ENCODE peak calls at places on chromosomes 2 and 18, in ten cellular contexts. One of them, this sample, is unnamed.

GRCh38 chr2:127064642-127065250 is 42.2 kb downstream of the BIN1 start:
- DNase-seq in GM10248: peak
- DNase-seq in GM23248: peak
- DNase-seq in testis: peak
- DNase-seq in NCI-H187 treated with DMSO at 0.1 percent for 48 hours: no peak
- DNase-seq in AG08396: peak
- DNase-seq in CD8-positive, alpha-beta T cell: peak
- DNase-seq in non-pigmented ciliary epithelial cell: peak
- DNase-seq in colonic mucosa: peak
- DNase-seq in activated CD4-positive, alpha-beta T cell treated with anti-CD3 and anti-CD28 coated beads, Interleukin-2, amount 50 U/mL, for 1 hour: peak
- DNase-seq in this sample: peak

GRCh38 chr2:169664600-169664977 is 29.6 kb downstream of the CFAP210 start:
- DNase-seq in testis: no peak
- DNase-seq in activated CD4-positive, alpha-beta T cell treated with anti-CD3 and anti-CD28 coated beads, Interleukin-2, amount 50 U/mL, for 1 hour: no peak
- DNase-seq in GM23248: peak
- DNase-seq in AG08396: no peak
- DNase-seq in GM10248: no peak
- DNase-seq in CD8-positive, alpha-beta T cell: no peak
- DNase-seq in non-pigmented ciliary epithelial cell: no peak
- DNase-seq in colonic mucosa: no peak
- DNase-seq in NCI-H187 treated with DMSO at 0.1 percent for 48 hours: no peak
- DNase-seq in this sample: no peak

GRCh38 chr18:33716061-33716683 is 138.2 kb downstream of the ASXL3 start:
- DNase-seq in colonic mucosa: no peak
- DNase-seq in CD8-positive, alpha-beta T cell: no peak
- DNase-seq in testis: no peak
- DNase-seq in GM10248: no peak
- DNase-seq in activated CD4-positive, alpha-beta T cell treated with anti-CD3 and anti-CD28 coated beads, Interleukin-2, amount 50 U/mL, for 1 hour: no peak
- DNase-seq in NCI-H187 treated with DMSO at 0.1 percent for 48 hours: no peak
- DNase-seq in GM23248: no peak
- DNase-seq in non-pigmented ciliary epithelial cell: no peak
- DNase-seq in AG08396: no peak
- DNase-seq in this sample: no peak

GRCh38 chr2:111659361-111660281 is 224.4 kb downstream of the ANAPC1 start:
- DNase-seq in non-pigmented ciliary epithelial cell: peak
- DNase-seq in colonic mucosa: peak
- DNase-seq in GM23248: peak
- DNase-seq in GM10248: no peak
- DNase-seq in AG08396: peak
- DNase-seq in activated CD4-positive, alpha-beta T cell treated with anti-CD3 and anti-CD28 coated beads, Interleukin-2, amount 50 U/mL, for 1 hour: no peak
- DNase-seq in NCI-H187 treated with DMSO at 0.1 percent for 48 hours: no peak
- DNase-seq in CD8-positive, alpha-beta T cell: no peak
- DNase-seq in testis: no peak
- DNase-seq in this sample: no peak

GRCh38 chr2:205198130-205198505 is 484.2 kb upstream of the NRP2 start:
- DNase-seq in GM23248: peak
- DNase-seq in NCI-H187 treated with DMSO at 0.1 percent for 48 hours: no peak
- DNase-seq in activated CD4-positive, alpha-beta T cell treated with anti-CD3 and anti-CD28 coated beads, Interleukin-2, amount 50 U/mL, for 1 hour: no peak
- DNase-seq in CD8-positive, alpha-beta T cell: no peak
- DNase-seq in testis: no peak
- DNase-seq in non-pigmented ciliary epithelial cell: peak
- DNase-seq in colonic mucosa: no peak
- DNase-seq in GM10248: no peak
- DNase-seq in AG08396: peak
- DNase-seq in this sample: no peak

GRCh38 chr2:171522804-171523338 is 597 bp downstream of the CYBRD1 start:
- DNase-seq in AG08396: peak
- DNase-seq in GM10248: peak
- DNase-seq in GM23248: peak
- DNase-seq in CD8-positive, alpha-beta T cell: no peak
- DNase-seq in activated CD4-positive, alpha-beta T cell treated with anti-CD3 and anti-CD28 coated beads, Interleukin-2, amount 50 U/mL, for 1 hour: no peak
- DNase-seq in colonic mucosa: peak
- DNase-seq in NCI-H187 treated with DMSO at 0.1 percent for 48 hours: no peak
- DNase-seq in non-pigmented ciliary epithelial cell: no peak
- DNase-seq in testis: peak
- DNase-seq in this sample: no peak

GRCh38 chr2:73259276-73259675 is 25.0 kb downstream of the FBXO41 start:
- DNase-seq in colonic mucosa: no peak
- DNase-seq in NCI-H187 treated with DMSO at 0.1 percent for 48 hours: no peak
- DNase-seq in non-pigmented ciliary epithelial cell: no peak
- DNase-seq in GM23248: no peak
- DNase-seq in GM10248: no peak
- DNase-seq in testis: no peak
- DNase-seq in activated CD4-positive, alpha-beta T cell treated with anti-CD3 and anti-CD28 coated beads, Interleukin-2, amount 50 U/mL, for 1 hour: no peak
- DNase-seq in AG08396: no peak
- DNase-seq in CD8-positive, alpha-beta T cell: no peak
- DNase-seq in this sample: no peak

GRCh38 chr2:2832657-2833056 is 501.6 kb upstream of the MYT1L start:
- DNase-seq in GM23248: no peak
- DNase-seq in testis: no peak
- DNase-seq in non-pigmented ciliary epithelial cell: no peak
- DNase-seq in activated CD4-positive, alpha-beta T cell treated with anti-CD3 and anti-CD28 coated beads, Interleukin-2, amount 50 U/mL, for 1 hour: no peak
- DNase-seq in AG08396: no peak
- DNase-seq in NCI-H187 treated with DMSO at 0.1 percent for 48 hours: no peak
- DNase-seq in GM10248: no peak
- DNase-seq in CD8-positive, alpha-beta T cell: no peak
- DNase-seq in colonic mucosa: peak
- DNase-seq in this sample: no peak

GRCh38 chr18:3455938-3456685 is 6.1 kb downstream of the TGIF1 start:
- DNase-seq in activated CD4-positive, alpha-beta T cell treated with anti-CD3 and anti-CD28 coated beads, Interleukin-2, amount 50 U/mL, for 1 hour: no peak
- DNase-seq in GM23248: peak
- DNase-seq in non-pigmented ciliary epithelial cell: no peak
- DNase-seq in testis: no peak
- DNase-seq in AG08396: no peak
- DNase-seq in NCI-H187 treated with DMSO at 0.1 percent for 48 hours: no peak
- DNase-seq in GM10248: no peak
- DNase-seq in CD8-positive, alpha-beta T cell: no peak
- DNase-seq in colonic mucosa: peak
- DNase-seq in this sample: no peak

GRCh38 chr2:60661073-60661738 is 94.9 kb upstream of the PAPOLG start:
- DNase-seq in GM10248: no peak
- DNase-seq in NCI-H187 treated with DMSO at 0.1 percent for 48 hours: no peak
- DNase-seq in CD8-positive, alpha-beta T cell: no peak
- DNase-seq in testis: no peak
- DNase-seq in colonic mucosa: no peak
- DNase-seq in AG08396: no peak
- DNase-seq in non-pigmented ciliary epithelial cell: no peak
- DNase-seq in activated CD4-positive, alpha-beta T cell treated with anti-CD3 and anti-CD28 coated beads, Interleukin-2, amount 50 U/mL, for 1 hour: no peak
- DNase-seq in GM23248: no peak
- DNase-seq in this sample: no peak

GRCh38 chr2:179340678-179341077 is 76.0 kb upstream of the SESTD1 start:
- DNase-seq in colonic mucosa: no peak
- DNase-seq in NCI-H187 treated with DMSO at 0.1 percent for 48 hours: no peak
- DNase-seq in CD8-positive, alpha-beta T cell: no peak
- DNase-seq in testis: peak
- DNase-seq in AG08396: no peak
- DNase-seq in activated CD4-positive, alpha-beta T cell treated with anti-CD3 and anti-CD28 coated beads, Interleukin-2, amount 50 U/mL, for 1 hour: no peak
- DNase-seq in non-pigmented ciliary epithelial cell: no peak
- DNase-seq in GM10248: no peak
- DNase-seq in GM23248: peak
- DNase-seq in this sample: no peak

GRCh38 chr2:134623046-134623445 is 95.8 kb downstream of the TMEM163 start:
- DNase-seq in CD8-positive, alpha-beta T cell: no peak
- DNase-seq in AG08396: no peak
- DNase-seq in NCI-H187 treated with DMSO at 0.1 percent for 48 hours: no peak
- DNase-seq in non-pigmented ciliary epithelial cell: no peak
- DNase-seq in activated CD4-positive, alpha-beta T cell treated with anti-CD3 and anti-CD28 coated beads, Interleukin-2, amount 50 U/mL, for 1 hour: no peak
- DNase-seq in colonic mucosa: no peak
- DNase-seq in GM10248: peak
- DNase-seq in testis: no peak
- DNase-seq in GM23248: no peak
- DNase-seq in this sample: no peak

GRCh38 chr2:220396287-220396686 is 768.9 kb downstream of the SLC4A3 start:
- DNase-seq in colonic mucosa: no peak
- DNase-seq in NCI-H187 treated with DMSO at 0.1 percent for 48 hours: no peak
- DNase-seq in testis: no peak
- DNase-seq in GM10248: no peak
- DNase-seq in GM23248: peak
- DNase-seq in activated CD4-positive, alpha-beta T cell treated with anti-CD3 and anti-CD28 coated beads, Interleukin-2, amount 50 U/mL, for 1 hour: no peak
- DNase-seq in non-pigmented ciliary epithelial cell: peak
- DNase-seq in AG08396: no peak
- DNase-seq in CD8-positive, alpha-beta T cell: no peak
- DNase-seq in this sample: no peak

GRCh38 chr2:235263205-235264120 is 230.4 kb upstream of the AGAP1 start:
- DNase-seq in AG08396: peak
- DNase-seq in NCI-H187 treated with DMSO at 0.1 percent for 48 hours: no peak
- DNase-seq in GM23248: peak
- DNase-seq in CD8-positive, alpha-beta T cell: no peak
- DNase-seq in GM10248: no peak
- DNase-seq in non-pigmented ciliary epithelial cell: peak
- DNase-seq in testis: peak
- DNase-seq in colonic mucosa: peak
- DNase-seq in activated CD4-positive, alpha-beta T cell treated with anti-CD3 and anti-CD28 coated beads, Interleukin-2, amount 50 U/mL, for 1 hour: no peak
- DNase-seq in this sample: no peak

GRCh38 chr2:185921048-185921756 is 182.6 kb downstream of the FSIP2 start:
- DNase-seq in GM10248: no peak
- DNase-seq in NCI-H187 treated with DMSO at 0.1 percent for 48 hours: no peak
- DNase-seq in activated CD4-positive, alpha-beta T cell treated with anti-CD3 and anti-CD28 coated beads, Interleukin-2, amount 50 U/mL, for 1 hour: no peak
- DNase-seq in AG08396: no peak
- DNase-seq in testis: no peak
- DNase-seq in CD8-positive, alpha-beta T cell: no peak
- DNase-seq in non-pigmented ciliary epithelial cell: no peak
- DNase-seq in colonic mucosa: no peak
- DNase-seq in GM23248: no peak
- DNase-seq in this sample: no peak

GRCh38 chr2:43218550-43219382 is 7.6 kb downstream of the ZFP36L2 start:
- DNase-seq in activated CD4-positive, alpha-beta T cell treated with anti-CD3 and anti-CD28 coated beads, Interleukin-2, amount 50 U/mL, for 1 hour: peak
- DNase-seq in CD8-positive, alpha-beta T cell: peak
- DNase-seq in GM23248: peak
- DNase-seq in NCI-H187 treated with DMSO at 0.1 percent for 48 hours: no peak
- DNase-seq in GM10248: no peak
- DNase-seq in AG08396: no peak
- DNase-seq in colonic mucosa: peak
- DNase-seq in non-pigmented ciliary epithelial cell: no peak
- DNase-seq in testis: peak
- DNase-seq in this sample: peak

GRCh38 chr2:216017365-216017764 is 4.0 kb upstream of the MREG start:
- DNase-seq in testis: no peak
- DNase-seq in activated CD4-positive, alpha-beta T cell treated with anti-CD3 and anti-CD28 coated beads, Interleukin-2, amount 50 U/mL, for 1 hour: no peak
- DNase-seq in non-pigmented ciliary epithelial cell: no peak
- DNase-seq in GM23248: peak
- DNase-seq in colonic mucosa: no peak
- DNase-seq in NCI-H187 treated with DMSO at 0.1 percent for 48 hours: no peak
- DNase-seq in GM10248: peak
- DNase-seq in AG08396: peak
- DNase-seq in CD8-positive, alpha-beta T cell: peak
- DNase-seq in this sample: peak

GRCh38 chr2:12169060-12169406 is 422.6 kb downstream of the LPIN1 start:
- DNase-seq in CD8-positive, alpha-beta T cell: no peak
- DNase-seq in activated CD4-positive, alpha-beta T cell treated with anti-CD3 and anti-CD28 coated beads, Interleukin-2, amount 50 U/mL, for 1 hour: no peak
- DNase-seq in colonic mucosa: no peak
- DNase-seq in testis: peak
- DNase-seq in AG08396: peak
- DNase-seq in non-pigmented ciliary epithelial cell: peak
- DNase-seq in NCI-H187 treated with DMSO at 0.1 percent for 48 hours: no peak
- DNase-seq in GM23248: peak
- DNase-seq in GM10248: no peak
- DNase-seq in this sample: no peak

GRCh38 chr2:112314856-112315255 is 39.5 kb downstream of the ZC3H6 start:
- DNase-seq in CD8-positive, alpha-beta T cell: no peak
- DNase-seq in activated CD4-positive, alpha-beta T cell treated with anti-CD3 and anti-CD28 coated beads, Interleukin-2, amount 50 U/mL, for 1 hour: no peak
- DNase-seq in testis: no peak
- DNase-seq in NCI-H187 treated with DMSO at 0.1 percent for 48 hours: no peak
- DNase-seq in non-pigmented ciliary epithelial cell: no peak
- DNase-seq in AG08396: no peak
- DNase-seq in GM10248: no peak
- DNase-seq in colonic mucosa: no peak
- DNase-seq in GM23248: no peak
- DNase-seq in this sample: no peak

GRCh38 chr18:28792404-28793103 is 615.6 kb upstream of the CDH2 start:
- DNase-seq in colonic mucosa: no peak
- DNase-seq in NCI-H187 treated with DMSO at 0.1 percent for 48 hours: no peak
- DNase-seq in testis: no peak
- DNase-seq in CD8-positive, alpha-beta T cell: no peak
- DNase-seq in activated CD4-positive, alpha-beta T cell treated with anti-CD3 and anti-CD28 coated beads, Interleukin-2, amount 50 U/mL, for 1 hour: no peak
- DNase-seq in GM23248: no peak
- DNase-seq in GM10248: no peak
- DNase-seq in non-pigmented ciliary epithelial cell: no peak
- DNase-seq in AG08396: no peak
- DNase-seq in this sample: no peak

GRCh38 chr2:211822686-211823335 is 715.8 kb downstream of the ERBB4 start:
- DNase-seq in colonic mucosa: no peak
- DNase-seq in activated CD4-positive, alpha-beta T cell treated with anti-CD3 and anti-CD28 coated beads, Interleukin-2, amount 50 U/mL, for 1 hour: no peak
- DNase-seq in testis: no peak
- DNase-seq in GM23248: no peak
- DNase-seq in AG08396: no peak
- DNase-seq in NCI-H187 treated with DMSO at 0.1 percent for 48 hours: no peak
- DNase-seq in non-pigmented ciliary epithelial cell: no peak
- DNase-seq in GM10248: no peak
- DNase-seq in CD8-positive, alpha-beta T cell: no peak
- DNase-seq in this sample: no peak

GRCh38 chr18:47420130-47420529 is 168.7 kb upstream of the SKOR2 start:
- DNase-seq in colonic mucosa: no peak
- DNase-seq in GM10248: peak
- DNase-seq in GM23248: no peak
- DNase-seq in testis: no peak
- DNase-seq in AG08396: no peak
- DNase-seq in non-pigmented ciliary epithelial cell: no peak
- DNase-seq in CD8-positive, alpha-beta T cell: no peak
- DNase-seq in NCI-H187 treated with DMSO at 0.1 percent for 48 hours: no peak
- DNase-seq in activated CD4-positive, alpha-beta T cell treated with anti-CD3 and anti-CD28 coated beads, Interleukin-2, amount 50 U/mL, for 1 hour: no peak
- DNase-seq in this sample: no peak

GRCh38 chr18:10122116-10122515 is 208.3 kb downstream of the VAPA start:
- DNase-seq in AG08396: peak
- DNase-seq in GM23248: peak
- DNase-seq in activated CD4-positive, alpha-beta T cell treated with anti-CD3 and anti-CD28 coated beads, Interleukin-2, amount 50 U/mL, for 1 hour: no peak
- DNase-seq in non-pigmented ciliary epithelial cell: peak
- DNase-seq in CD8-positive, alpha-beta T cell: no peak
- DNase-seq in testis: no peak
- DNase-seq in colonic mucosa: no peak
- DNase-seq in GM10248: no peak
- DNase-seq in NCI-H187 treated with DMSO at 0.1 percent for 48 hours: peak
- DNase-seq in this sample: no peak

GRCh38 chr2:201357216-201357615 is at the start of gene FLACC1:
- DNase-seq in NCI-H187 treated with DMSO at 0.1 percent for 48 hours: no peak
- DNase-seq in GM10248: no peak
- DNase-seq in GM23248: peak
- DNase-seq in non-pigmented ciliary epithelial cell: peak
- DNase-seq in AG08396: peak
- DNase-seq in activated CD4-positive, alpha-beta T cell treated with anti-CD3 and anti-CD28 coated beads, Interleukin-2, amount 50 U/mL, for 1 hour: no peak
- DNase-seq in colonic mucosa: no peak
- DNase-seq in testis: no peak
- DNase-seq in CD8-positive, alpha-beta T cell: no peak
- DNase-seq in this sample: no peak

GRCh38 chr18:46946656-46947282 is 29.4 kb downstream of the KATNAL2 start:
- DNase-seq in colonic mucosa: peak
- DNase-seq in GM23248: peak
- DNase-seq in non-pigmented ciliary epithelial cell: peak
- DNase-seq in NCI-H187 treated with DMSO at 0.1 percent for 48 hours: no peak
- DNase-seq in CD8-positive, alpha-beta T cell: peak
- DNase-seq in AG08396: peak
- DNase-seq in GM10248: peak
- DNase-seq in testis: peak
- DNase-seq in activated CD4-positive, alpha-beta T cell treated with anti-CD3 and anti-CD28 coated beads, Interleukin-2, amount 50 U/mL, for 1 hour: peak
- DNase-seq in this sample: peak

GRCh38 chr2:10504994-10505820 is 57.1 kb upstream of the ODC1 start:
- DNase-seq in GM23248: no peak
- DNase-seq in non-pigmented ciliary epithelial cell: no peak
- DNase-seq in NCI-H187 treated with DMSO at 0.1 percent for 48 hours: no peak
- DNase-seq in CD8-positive, alpha-beta T cell: no peak
- DNase-seq in activated CD4-positive, alpha-beta T cell treated with anti-CD3 and anti-CD28 coated beads, Interleukin-2, amount 50 U/mL, for 1 hour: no peak
- DNase-seq in colonic mucosa: peak
- DNase-seq in GM10248: no peak
- DNase-seq in AG08396: no peak
- DNase-seq in testis: no peak
- DNase-seq in this sample: no peak

This sample was measured in activated T-cell treated with anti-CD3 and anti-CD28 coated beads, Interleukin-2, amount 50 U/mL, for 4 hours.